ENCODE peak calls at places on chromosomes 13 and 19, in four cellular contexts. B is psoas muscle, L is EH, W is H9. U is an unnamed sample.

GRCh38 chr13:30186644-30187431 is 120.5 kb downstream of the KATNAL1 start:
- DNase-seq in B (no peak), W (peak), L (no peak), U (no peak)

GRCh38 chr19:11769995-11770394 is 3.2 kb downstream of the ZNF441 start:
- DNase-seq in L (no peak), B (no peak), W (no peak), U (no peak)

GRCh38 chr13:39603424-39603947 is 493 bp upstream of the LHFPL6 start:
- DNase-seq in L (peak), W (peak), B (no peak), U (no peak)

GRCh38 chr13:109483369-109483768 is 303.0 kb downstream of the IRS2 start:
- DNase-seq in W (no peak), L (no peak), B (no peak), U (no peak)

GRCh38 chr19:8503506-8503905 is 1.1 kb upstream of the PRAM1 start:
- DNase-seq in B (no peak), W (no peak), L (no peak), U (no peak)

GRCh38 chr19:38736036-38736412 is 8.2 kb downstream of the CAPN12 start:
- DNase-seq in L (peak), B (no peak), W (peak), U (peak)

GRCh38 chr13:32878172-32878571 is 138.1 kb upstream of the KL start:
- DNase-seq in W (no peak), B (no peak), L (peak), U (no peak)

GRCh38 chr13:110282316-110282841 is 24.6 kb downstream of the COL4A1 start:
- DNase-seq in L (no peak), B (no peak), W (no peak), U (no peak)

GRCh38 chr19:45508931-45509691 is 1.8 kb downstream of the VASP start:
- DNase-seq in L (peak), B (peak), W (peak), U (peak)

GRCh38 chr19:39196860-39197562 is at the start of gene NCCRP1:
- DNase-seq in L (no peak), W (peak), B (no peak), U (no peak)

GRCh38 chr13:33322474-33322827 is 36.9 kb upstream of the STARD13 start:
- DNase-seq in W (no peak), B (peak), L (peak), U (no peak)

GRCh38 chr19:56543776-56544175 is 5.0 kb downstream of the ZFP28 start:
- DNase-seq in B (no peak), L (no peak), W (no peak), U (no peak)

GRCh38 chr13:59750860-59751259 is 412.9 kb downstream of the DIAPH3 start:
- DNase-seq in B (no peak), L (peak), W (peak), U (no peak)

GRCh38 chr19:42528354-42529247 is at the start of gene CEACAM1:
- DNase-seq in B (peak), W (no peak), L (peak), U (peak)

GRCh38 chr19:55206664-55207500 is 2.4 kb downstream of the PTPRH start:
- DNase-seq in W (peak), L (peak), B (peak), U (peak)

GRCh38 chr19:4550479-4551050 is 8.9 kb downstream of the SEMA6B start:
- DNase-seq in B (no peak), W (no peak), L (no peak), U (no peak)

GRCh38 chr19:41299046-41299754 is 10.8 kb upstream of the CCDC97 start:
- DNase-seq in B (peak), L (peak), W (no peak), U (no peak)

GRCh38 chr13:51906581-51906980 is 44.8 kb downstream of the CCDC70 start:
- DNase-seq in W (peak), L (no peak), B (no peak), U (peak)

GRCh38 chr19:34171539-34171876 is 796 bp upstream of the LSM14A start:
- DNase-seq in B (no peak), L (peak), W (no peak), U (no peak)

GRCh38 chr19:30288957-30289735 is 83.0 kb upstream of the ZNF536 start:
- DNase-seq in W (no peak), B (no peak), L (no peak), U (no peak)

GRCh38 chr13:112616586-112617381 is 28.8 kb upstream of the TUBGCP3 start:
- DNase-seq in L (peak), W (peak), B (no peak), U (no peak)

GRCh38 chr13:47957073-47957472 is 44.0 kb downstream of the SUCLA2 start:
- DNase-seq in B (no peak), W (no peak), L (no peak), U (no peak)

GRCh38 chr19:42121666-42122069 is 10.6 kb downstream of the POU2F2 start:
- DNase-seq in B (peak), L (peak), W (no peak), U (peak)

GRCh38 chr19:33872445-33873320 is 76.0 kb downstream of the KCTD15 start:
- DNase-seq in L (peak), B (no peak), W (no peak), U (no peak)

GRCh38 chr13:24684600-24684998 is 4.4 kb downstream of the ATP12A start:
- DNase-seq in W (no peak), L (no peak), B (no peak), U (no peak)

GRCh38 chr19:53961523-53962345 is 1.0 kb upstream of the CACNG8 start:
- DNase-seq in L (no peak), W (no peak), B (no peak), U (no peak)

GRCh38 chr13:49213997-49214916 is 5.9 kb upstream of the MLNR start:
- DNase-seq in B (no peak), W (no peak), L (no peak), U (no peak)

GRCh38 chr19:28710278-28710677 is 502.7 kb downstream of the UQCRFS1 start:
- DNase-seq in B (no peak), L (peak), W (no peak), U (no peak)

GRCh38 chr13:73677041-73677589 is 457.1 kb downstream of the KLF12 start:
- DNase-seq in W (no peak), L (peak), B (no peak), U (no peak)

GRCh38 chr19:18291590-18292459 is 10.4 kb upstream of the JUND start:
- DNase-seq in L (peak), B (peak), W (peak), U (peak)

GRCh38 chr13:101307181-101307701 is 109.1 kb downstream of the NALCN start:
- DNase-seq in W (no peak), L (peak), B (no peak), U (no peak)

GRCh38 chr19:3798137-3798536 is 12.0 kb upstream of the MATK start:
- DNase-seq in W (no peak), B (no peak), L (no peak), U (no peak)

U was measured in right lobe of liver.